ENCODE peak calls at places on chromosomes 4 and X, in four cellular contexts. T is Caco-2; L is breast epithelium; W is naive thymus-derived CD8-positive, alpha-beta T cell. C is an unnamed sample.

GRCh38 chr4:78962597-78963115 is 23.4 kb upstream of the PAQR3 start:
- DNase-seq in T (no peak), L (no peak), W (no peak), C (no peak)

GRCh38 chrX:49186125-49187027 is at the start of gene PRICKLE3:
- DNase-seq in T (peak; percentile 84), L (peak; percentile 75), W (peak; percentile 53), C (peak; percentile 67)

GRCh38 chr4:57074753-57075152 is 35.4 kb downstream of the IGFBP7 start:
- DNase-seq in T (no peak), L (no peak), W (no peak), C (no peak)

GRCh38 chr4:16710198-16710597 is 188.2 kb downstream of the LDB2 start:
- DNase-seq in T (no peak), L (no peak), W (no peak), C (no peak)

GRCh38 chr4:36026348-36026747 is 218.0 kb downstream of the ARAP2 start:
- DNase-seq in T (no peak), L (no peak), W (no peak), C (no peak)

GRCh38 chr4:26029512-26030131 is 115.6 kb downstream of the SMIM20 start:
- DNase-seq in T (no peak), L (no peak), W (no peak), C (no peak)

GRCh38 chrX:139720136-139720535 is 12.2 kb upstream of the MCF2 start:
- DNase-seq in T (peak; percentile 32), L (no peak), W (no peak), C (no peak)

GRCh38 chr4:150385606-150386005 is 196.3 kb upstream of the MAB21L2 start:
- DNase-seq in T (no peak), L (no peak), W (no peak), C (no peak)

GRCh38 chr4:111268769-111269414 is 646.0 kb upstream of the PITX2 start:
- DNase-seq in T (no peak), L (no peak), W (no peak), C (no peak)

GRCh38 chr4:83114576-83114975 is at the start of gene PLAC8:
- DNase-seq in T (no peak), L (no peak), W (peak; percentile 74), C (peak; percentile 60)

GRCh38 chr4:189092596-189092995 is 848.1 kb upstream of the FRG1 start:
- DNase-seq in T (no peak), L (no peak), W (no peak), C (no peak)

GRCh38 chr4:148435654-148436406 is 6.4 kb downstream of the NR3C2 start:
- DNase-seq in T (no peak), L (no peak), W (no peak), C (no peak)

GRCh38 chrX:34300871-34301270 is 168.8 kb upstream of the FAM47A start:
- DNase-seq in T (peak; percentile 38), L (no peak), W (no peak), C (no peak)

GRCh38 chrX:137072396-137072795 is 38.6 kb upstream of the GPR101 start:
- DNase-seq in T (no peak), L (no peak), W (no peak), C (no peak)

GRCh38 chrX:74535633-74536141 is 78.7 kb downstream of the RLIM start:
- DNase-seq in T (peak; percentile 29), L (peak; percentile 51), W (peak; percentile 3), C (peak; percentile 2)

GRCh38 chr4:24488399-24489164 is 95.8 kb downstream of the DHX15 start:
- DNase-seq in T (peak; percentile 83), L (peak; percentile 78), W (no peak), C (peak; percentile 47)

GRCh38 chr4:164482788-164483187 is 271.1 kb upstream of the SMIM31 start:
- DNase-seq in T (no peak), L (no peak), W (no peak), C (no peak)

GRCh38 chrX:143025628-143026027 is at the start of gene SPANXN4:
- DNase-seq in T (no peak), L (no peak), W (no peak), C (no peak)

GRCh38 chr4:155972098-155972497 is 18.4 kb upstream of the CTSO start:
- DNase-seq in T (peak; percentile 27), L (no peak), W (no peak), C (no peak)

GRCh38 chr4:87103691-87104187 is 116.7 kb downstream of the KLHL8 start:
- DNase-seq in T (peak; percentile 22), L (no peak), W (peak; percentile 4), C (no peak)

GRCh38 chr4:104860227-104861123 is 286.2 kb upstream of the TET2 start:
- DNase-seq in T (peak; percentile 66), L (no peak), W (peak; percentile 48), C (peak; percentile 33)

GRCh38 chr4:185640809-185641675 is 105.7 kb upstream of the PDLIM3 start:
- DNase-seq in T (peak; percentile 42), L (no peak), W (no peak), C (no peak)

GRCh38 chrX:33725556-33726232 is 406.4 kb downstream of the FAM47A start:
- DNase-seq in T (no peak), L (peak; percentile 48), W (no peak), C (no peak)

GRCh38 chr4:145781306-145781705 is 101.4 kb downstream of the C4orf51 start:
- DNase-seq in T (no peak), L (no peak), W (no peak), C (no peak)

GRCh38 chrX:123340691-123341090 is 156.6 kb downstream of the GRIA3 start:
- DNase-seq in T (no peak), L (no peak), W (no peak), C (no peak)

GRCh38 chr4:2260336-2261109 is 1.4 kb downstream of the MXD4 start:
- DNase-seq in T (no peak), L (peak; percentile 43), W (no peak), C (no peak)

GRCh38 chr4:3413675-3414420 is 27.9 kb upstream of the HGFAC start:
- DNase-seq in T (no peak), L (no peak), W (no peak), C (no peak)

GRCh38 chr4:99886146-99886545 is 8.1 kb downstream of the LAMTOR3 start:
- DNase-seq in T (no peak), L (no peak), W (no peak), C (no peak)

C was measured in activated T-helper 1 cell treated with anti-CD3 and anti-CD28 coated beads, Interleukin-12 subunit alpha, Interleukin-12 subunit beta, Interleukin-2, Interleukin-4 antibody, amounts not matched to agents 30 ng/mL and 10 ng/mL and 1 ng/mL, durations not matched to agents 14 hours and 24 hours and 36 hours.